ENCODE peak calls at places on chromosomes 5 and 9, in seven cellular contexts. C is HCT116, N is SK-N-SH, V is GM23338, A is GM12878, U is Panc1, H is HepG2. Y is an unnamed sample.
A peak's percentile ranks its signal among the peaks of the same experiment; 100 is the strongest.

GRCh38 chr5:65749221-65749844 is 27.3 kb downstream of the NLN start:
- DNase-seq in V (no peak), U (no peak), H (no peak), C (no peak), N (no peak), A (no peak), Y (no peak)

GRCh38 chr9:95277509-95277908 is 40.0 kb downstream of the FANCC start:
- DNase-seq in U (no peak), H (no peak), N (no peak), A (no peak), C (no peak), V (no peak), Y (no peak)

GRCh38 chr9:16143947-16144890 is 591.4 kb downstream of the CCDC171 start:
- DNase-seq in V (no peak), U (no peak), A (no peak), C (no peak), N (no peak), H (no peak), Y (no peak)

GRCh38 chr5:173733831-173734491 is 117.5 kb upstream of the BOD1 start:
- DNase-seq in V (no peak), A (peak; percentile 28), N (no peak), U (no peak), H (no peak), C (no peak), Y (no peak)

GRCh38 chr9:89797970-89798369 is 193.2 kb downstream of the GADD45G start:
- DNase-seq in C (no peak), N (peak; percentile 46), H (no peak), A (no peak), U (no peak), V (no peak), Y (no peak)

GRCh38 chr5:103466494-103466893 is 96.1 kb downstream of the NUDT12 start:
- DNase-seq in N (no peak), A (no peak), H (no peak), U (no peak), V (no peak), C (no peak), Y (no peak)

GRCh38 chr5:40046792-40047191 is 622.0 kb upstream of the DAB2 start:
- DNase-seq in N (no peak), C (no peak), A (no peak), V (no peak), U (no peak), H (no peak), Y (no peak)

GRCh38 chr5:171757853-171758535 is 27.6 kb upstream of the SMIM23 start:
- DNase-seq in U (peak; percentile 32), C (peak; percentile 67), H (peak; percentile 30), A (no peak), V (no peak), N (no peak), Y (no peak)

GRCh38 chr5:71658916-71659661 is 60.0 kb upstream of the CARTPT start:
- DNase-seq in A (no peak), N (no peak), H (peak; percentile 31), C (no peak), V (peak; percentile 28), U (no peak), Y (no peak)

GRCh38 chr9:21294325-21294724 is 10.8 kb downstream of the IFNA5 start:
- DNase-seq in A (peak; percentile 15), C (peak; percentile 81), V (no peak), H (peak; percentile 6), N (no peak), U (peak; percentile 42), Y (peak; percentile 9)

GRCh38 chr9:132733133-132733815 is 63.0 kb downstream of the GTF3C4 start:
- DNase-seq in N (no peak), H (no peak), U (no peak), V (no peak), A (no peak), C (no peak), Y (no peak)

GRCh38 chr9:130196643-130197042 is 24.4 kb downstream of the NCS1 start:
- DNase-seq in C (no peak), U (no peak), A (no peak), V (no peak), N (peak; percentile 91), H (no peak), Y (no peak)

GRCh38 chr5:89289604-89290003 is 406.6 kb upstream of the MEF2C start:
- DNase-seq in C (no peak), V (no peak), H (no peak), N (no peak), U (no peak), A (no peak), Y (no peak)

GRCh38 chr5:109164001-109164400 is 245.8 kb downstream of the PJA2 start:
- DNase-seq in H (no peak), V (no peak), U (no peak), N (no peak), A (no peak), C (no peak), Y (no peak)

GRCh38 chr9:12738296-12738695 is 36.5 kb upstream of the LURAP1L start:
- DNase-seq in A (no peak), V (no peak), U (no peak), H (no peak), N (no peak), C (no peak), Y (no peak)

DNA sequence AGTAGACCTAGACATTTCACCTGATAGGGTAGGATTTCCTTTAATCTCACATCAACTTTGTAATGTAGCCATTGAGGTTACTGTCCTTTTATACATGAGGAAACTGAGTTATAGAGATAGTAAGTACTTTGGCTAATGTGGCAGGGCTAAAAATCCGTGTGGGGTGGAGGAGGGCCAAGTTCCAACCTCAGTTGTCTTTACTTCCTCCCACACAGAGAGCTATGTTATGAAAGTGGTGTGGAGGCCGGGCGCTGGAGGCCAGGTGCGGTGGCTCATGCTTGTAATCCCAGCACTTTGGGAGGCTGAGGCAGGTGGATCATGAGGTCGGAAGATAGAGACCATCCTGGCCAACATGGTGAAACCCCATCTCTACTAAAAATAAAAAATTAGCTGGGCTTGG is 173.3 kb downstream of the PALM2AKAP2 start:
- DNase-seq in V (no peak), N (no peak), C (no peak), A (no peak), H (no peak), U (no peak), Y (peak; percentile 13)
- TF ChIP-seq REST in V (no peak), N (no peak), C (no peak), A (no peak), H (no peak), U (no peak), Y (no peak)

GRCh38 chr9:104907278-104907951 is 20.5 kb downstream of the ABCA1 start:
- DNase-seq in C (no peak), N (no peak), H (no peak), V (no peak), A (no peak), U (no peak), Y (no peak)
- TF ChIP-seq POLR2AphosphoS5 in C (no peak), N (peak; percentile 30), H (no peak), V (no peak), A (no peak), U (no peak), Y (no peak)

GRCh38 chr5:153827407-153827806 is 211.3 kb downstream of the FAM114A2 start:
- DNase-seq in A (no peak), H (no peak), V (peak; percentile 58), U (no peak), C (no peak), N (no peak), Y (no peak)
- TF ChIP-seq CTCF in A (peak; percentile 13), H (no peak), V (peak; percentile 77), U (peak; percentile 21), C (peak; percentile 39), N (no peak), Y (no peak)

GRCh38 chr5:142826741-142827492 is 56.7 kb downstream of the ARHGAP26 start:
- DNase-seq in A (no peak), V (no peak), H (no peak), N (no peak), U (peak; percentile 66), C (peak; percentile 87), Y (peak; percentile 85)
- TF ChIP-seq REST in A (no peak), V (no peak), H (no peak), N (no peak), U (no peak), C (no peak), Y (no peak)

GRCh38 chr9:136267261-136268111 is 21.9 kb upstream of the QSOX2 start:
- DNase-seq in V (peak; percentile 85), A (no peak), U (no peak), H (peak; percentile 54), N (peak; percentile 100), C (peak; percentile 56), Y (peak; percentile 67)
- TF ChIP-seq POLR2AphosphoS5 in V (peak; percentile 85), A (peak; percentile 75), U (peak; percentile 56), H (peak; percentile 46), N (peak; percentile 82), C (peak; percentile 93), Y (no peak)

DNA sequence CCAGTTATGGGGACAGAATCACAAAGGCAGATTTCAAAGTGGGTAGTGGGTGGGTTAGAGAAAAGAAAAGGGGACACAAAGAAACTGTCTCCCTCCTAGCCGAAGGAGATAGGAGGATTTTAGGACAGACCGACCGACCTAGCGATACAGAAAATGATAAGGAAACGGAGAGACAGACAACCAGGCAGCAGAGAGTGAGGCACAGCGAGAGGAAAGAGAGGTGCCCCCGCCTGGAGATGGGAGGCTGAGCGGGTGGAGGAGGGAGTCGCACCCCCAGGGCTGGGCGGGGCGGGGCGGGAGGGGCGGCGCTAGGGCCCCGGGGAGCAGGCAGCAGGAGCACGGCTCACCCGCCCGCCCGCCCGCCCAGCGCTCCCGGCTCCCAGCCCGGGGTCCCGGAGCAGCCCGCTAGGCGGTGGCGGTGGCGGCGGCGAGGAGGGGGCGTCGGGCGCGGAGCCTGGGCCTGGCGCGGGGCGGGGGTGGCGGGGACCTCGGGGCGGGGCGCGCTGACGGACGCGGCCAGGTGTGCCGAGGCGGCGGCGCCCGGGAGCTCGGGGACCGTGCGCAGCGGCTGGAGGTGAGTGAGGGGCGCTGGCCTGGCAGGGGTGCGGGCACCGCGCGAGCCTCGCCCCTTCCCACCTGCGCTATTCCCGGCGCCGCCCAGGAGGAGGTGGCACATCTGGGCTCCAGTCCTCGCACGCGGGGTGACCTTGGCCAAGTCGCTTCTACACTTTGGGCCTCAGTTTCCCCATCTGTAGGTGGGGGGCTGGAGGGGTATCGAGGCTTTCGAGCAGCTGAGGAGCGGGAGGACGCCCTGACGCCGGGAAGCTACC is 15.9 kb upstream of the SYNPO start:
- DNase-seq in H (no peak), N (peak; percentile 91), U (no peak), C (no peak), A (no peak), V (peak; percentile 71), Y (no peak)
- TF ChIP-seq CTCF in H (no peak), N (no peak), U (no peak), C (no peak), A (peak; percentile 19), V (no peak), Y (no peak)

GRCh38 chr5:34803974-34804373 is 35.0 kb upstream of the TTC23L start:
- DNase-seq in N (no peak), H (no peak), A (no peak), U (no peak), V (no peak), C (no peak), Y (no peak)
- TF ChIP-seq REST in N (no peak), H (no peak), A (no peak), U (no peak), V (no peak), C (no peak), Y (no peak)

DNA sequence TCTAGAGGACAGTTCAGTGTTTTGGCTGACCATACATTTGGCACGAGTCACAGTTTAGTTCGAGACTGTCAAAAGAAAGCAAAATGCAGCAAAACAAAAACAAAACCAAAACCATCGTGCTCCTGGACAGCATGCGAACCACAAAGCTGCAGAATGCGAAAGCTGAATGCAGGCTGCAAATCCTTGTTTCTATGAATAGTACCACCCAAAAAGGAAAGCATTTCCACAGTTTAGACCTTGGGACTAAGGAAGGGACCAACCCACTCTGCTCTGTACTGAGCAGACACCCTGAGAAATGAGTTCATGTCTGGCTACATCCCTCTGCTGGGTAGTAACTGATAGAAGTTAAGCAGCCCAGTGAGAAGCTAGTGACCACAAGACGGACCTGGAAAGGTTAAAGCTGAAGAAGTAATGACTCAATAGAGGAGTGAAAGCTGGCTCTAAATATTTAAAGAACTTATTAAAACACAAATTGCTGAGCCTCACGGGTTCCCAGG is 3.9 kb downstream of the GCNT4 start:
- DNase-seq in H (no peak), C (no peak), V (no peak), U (no peak), A (peak; percentile 57), N (no peak), Y (no peak)
- TF ChIP-seq POLR2AphosphoS5 in H (no peak), C (no peak), V (no peak), U (no peak), A (no peak), N (no peak), Y (no peak)

Y was measured in HL-60.